ENCODE peak calls at places on chromosomes 11 and 22, in six cellular contexts. Z, I, D, A, U and M are unnamed samples.

GRCh38 chr11:107157809-107158187 is 139.5 kb upstream of the GUCY1A2 start:
- DNase-seq in I (no peak), U (no peak), D (no peak), Z (no peak), A (peak), M (no peak)

GRCh38 chr11:17277024-17277584 is 565 bp downstream of the NUCB2 start:
- DNase-seq in U (no peak), A (peak), D (no peak), I (no peak), Z (no peak), M (peak)

GRCh38 chr11:94740083-94740974 is 27.8 kb upstream of the AMOTL1 start:
- DNase-seq in U (no peak), I (peak), Z (peak), D (no peak), A (peak), M (no peak)

GRCh38 chr11:130243816-130244215 is 70.9 kb downstream of the ZBTB44 start:
- DNase-seq in D (no peak), A (peak), U (no peak), I (no peak), Z (no peak), M (no peak)

GRCh38 chr11:105447936-105448702 is 161.8 kb upstream of the GRIA4 start:
- DNase-seq in Z (no peak), U (no peak), I (no peak), D (no peak), A (no peak), M (no peak)

GRCh38 chr11:69217276-69218105 is 61.8 kb downstream of the SMIM38 start:
- DNase-seq in Z (no peak), I (peak), D (no peak), U (no peak), A (no peak), M (no peak)

GRCh38 chr11:70751142-70751734 is 352.9 kb downstream of the CTTN start:
- DNase-seq in D (no peak), Z (no peak), A (peak), I (no peak), U (no peak), M (no peak)

GRCh38 chr11:77372736-77373135 is 71.2 kb upstream of the GDPD4 start:
- DNase-seq in U (no peak), D (no peak), A (no peak), I (no peak), Z (no peak), M (no peak)

GRCh38 chr11:134784046-134784445 is 372.0 kb upstream of the B3GAT1 start:
- DNase-seq in A (no peak), U (no peak), Z (no peak), I (no peak), D (no peak), M (no peak)

GRCh38 chr11:65546217-65546958 is 11.8 kb downstream of the LTBP3 start:
- DNase-seq in Z (peak), U (peak), I (peak), D (no peak), A (peak), M (no peak)

GRCh38 chr11:126357969-126358762 is 2.7 kb downstream of the ST3GAL4 start:
- DNase-seq in I (no peak), U (no peak), A (no peak), D (no peak), Z (no peak), M (no peak)

GRCh38 chr11:122578168-122578825 is 77.2 kb upstream of the UBASH3B start:
- DNase-seq in A (no peak), I (no peak), Z (no peak), U (no peak), D (no peak), M (no peak)

GRCh38 chr22:50002791-50003190 is 9.8 kb downstream of the IL17REL start:
- DNase-seq in A (peak), Z (no peak), D (no peak), I (no peak), U (no peak), M (peak)

GRCh38 chr11:72658989-72659640 is 15.1 kb downstream of the PDE2A start:
- DNase-seq in I (no peak), Z (no peak), A (no peak), D (no peak), U (no peak), M (no peak)

GRCh38 chr11:82557274-82557673 is 176.4 kb downstream of the FAM181B start:
- DNase-seq in I (no peak), D (no peak), U (no peak), A (no peak), Z (no peak), M (no peak)

GRCh38 chr22:17969732-17970131 is 54.6 kb downstream of the MICAL3 start:
- DNase-seq in D (no peak), Z (no peak), A (peak), U (peak), I (no peak), M (peak)

GRCh38 chr11:102882389-102883024 is 7.7 kb upstream of the MMP12 start:
- DNase-seq in A (peak), I (no peak), U (peak), D (no peak), Z (no peak), M (peak)

GRCh38 chr11:130728185-130729160 is 187.8 kb downstream of the SNX19 start:
- DNase-seq in Z (no peak), U (no peak), A (no peak), I (no peak), D (no peak), M (no peak)

GRCh38 chr11:1913271-1914060 is 6.0 kb upstream of the TNNT3 start:
- DNase-seq in A (no peak), U (no peak), Z (no peak), I (no peak), D (no peak), M (no peak)

GRCh38 chr11:123742334-123742733 is 874 bp upstream of the ZNF202 start:
- DNase-seq in Z (peak), A (no peak), U (no peak), D (no peak), I (peak), M (no peak)

GRCh38 chr11:27649800-27650199 is 50.5 kb downstream of the BDNF start:
- DNase-seq in A (peak), D (no peak), Z (no peak), I (no peak), U (no peak), M (peak)

GRCh38 chr11:70483940-70484339 is 85.6 kb downstream of the CTTN start:
- DNase-seq in I (no peak), Z (no peak), U (no peak), A (no peak), D (no peak), M (no peak)

GRCh38 chr22:38761202-38762162 is 5.7 kb upstream of the SUN2 start:
- DNase-seq in U (no peak), A (no peak), D (no peak), Z (no peak), I (no peak), M (no peak)

GRCh38 chr22:39176067-39176621 is 23.7 kb upstream of the CBX7 start:
- DNase-seq in I (peak), U (peak), Z (peak), D (no peak), A (peak), M (peak)

GRCh38 chr11:80255021-80255420 is 814.2 kb upstream of the TENM4 start:
- DNase-seq in A (no peak), D (no peak), Z (no peak), U (no peak), I (no peak), M (no peak)

GRCh38 chr11:33040127-33040861 is 922 bp downstream of the TCP11L1 start:
- DNase-seq in D (no peak), I (no peak), U (no peak), Z (no peak), A (peak), M (peak)

GRCh38 chr22:28903719-28904118 is 20.3 kb downstream of the ZNRF3 start:
- DNase-seq in D (no peak), Z (no peak), U (no peak), A (no peak), I (no peak), M (no peak)
- H4K91ac ChIP-seq in D (no peak), Z (no peak), U (peak), A (no peak), I (no peak), M (no peak)

DNA sequence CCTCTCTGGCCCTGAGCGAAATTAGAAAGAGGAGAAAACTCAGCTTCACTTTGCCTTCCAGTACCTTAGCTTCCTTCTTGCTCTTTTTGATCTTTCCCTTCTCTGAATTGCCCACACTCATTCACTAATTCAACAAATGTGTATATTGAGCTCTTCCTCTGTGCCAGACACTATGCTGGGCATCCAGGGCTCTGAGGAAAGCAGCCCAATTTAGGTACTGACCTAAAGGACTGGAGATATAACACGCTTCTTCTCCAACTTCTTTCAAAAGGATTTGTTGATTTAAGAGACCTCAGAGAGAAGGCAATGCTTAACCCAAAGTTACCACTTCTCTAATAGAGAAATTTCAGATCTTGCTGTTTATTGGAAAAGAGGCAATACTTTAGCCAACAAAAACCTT is 103.6 kb downstream of the TMPRSS5 start:
- DNase-seq in Z (no peak), A (no peak), U (no peak), I (no peak), D (no peak), M (no peak)
- H4K91ac ChIP-seq in Z (no peak), A (no peak), U (no peak), I (no peak), D (no peak), M (no peak)

GRCh38 chr11:120881591-120881990 is 142.3 kb upstream of the TBCEL start:
- DNase-seq in U (no peak), D (no peak), I (no peak), A (no peak), Z (no peak), M (no peak)

GRCh38 chr11:120880791-120881190 is 143.1 kb upstream of the TBCEL start:
- DNase-seq in A (no peak), D (no peak), U (no peak), I (no peak), Z (no peak), M (no peak)

GRCh38 chr11:120875986-120876385 is 147.9 kb upstream of the TBCEL start:
- DNase-seq in I (no peak), A (no peak), D (no peak), U (no peak), Z (no peak), M (no peak)

GRCh38 chr11:120877746-120878365 is 146.0 kb upstream of the TBCEL start:
- DNase-seq in I (no peak), A (no peak), D (no peak), Z (no peak), U (peak), M (no peak)

GRCh38 chr11:120878781-120879180 is 145.1 kb upstream of the TBCEL start:
- DNase-seq in Z (no peak), A (no peak), U (peak), D (no peak), I (no peak), M (no peak)
- H4K91ac ChIP-seq in Z (no peak), A (no peak), U (no peak), D (no peak), I (no peak), M (no peak)

GRCh38 chr11:132062031-132062430 is 691.6 kb downstream of the NTM start:
- DNase-seq in D (no peak), I (no peak), Z (no peak), A (peak), U (no peak), M (peak)
- H4K91ac ChIP-seq in D (no peak), I (no peak), Z (no peak), A (peak), U (no peak), M (peak)

GRCh38 chr11:120032766-120033390 is 105.0 kb downstream of the TRIM29 start:
- DNase-seq in I (peak), U (no peak), A (no peak), Z (no peak), D (no peak), M (no peak)

GRCh38 chr11:120034881-120035620 is 102.9 kb downstream of the TRIM29 start:
- DNase-seq in U (no peak), D (no peak), I (no peak), A (no peak), Z (no peak), M (no peak)

GRCh38 chr11:120031612-120032600 is 106.0 kb downstream of the TRIM29 start:
- DNase-seq in A (no peak), Z (no peak), I (no peak), D (no peak), U (no peak), M (no peak)

GRCh38 chr11:120035756-120036155 is 102.2 kb downstream of the TRIM29 start:
- DNase-seq in D (no peak), U (no peak), Z (no peak), A (no peak), I (no peak), M (no peak)

GRCh38 chr11:120034176-120034575 is 103.7 kb downstream of the TRIM29 start:
- DNase-seq in I (no peak), A (no peak), U (no peak), D (no peak), Z (no peak), M (no peak)
- H4K91ac ChIP-seq in I (no peak), A (no peak), U (no peak), D (no peak), Z (no peak), M (no peak)

GRCh38 chr11:35318309-35318708 is 101.0 kb downstream of the SLC1A2 start:
- DNase-seq in I (no peak), D (no peak), U (no peak), A (no peak), Z (no peak), M (no peak)
- H4K91ac ChIP-seq in I (no peak), D (no peak), U (no peak), A (no peak), Z (no peak), M (no peak)

GRCh38 chr11:15938362-15938725 is 418.0 kb downstream of the SOX6 start:
- DNase-seq in A (no peak), I (no peak), U (no peak), Z (no peak), D (no peak), M (no peak)

GRCh38 chr11:15938983-15939382 is 417.4 kb downstream of the SOX6 start:
- DNase-seq in U (no peak), I (no peak), A (no peak), Z (no peak), D (no peak), M (no peak)

GRCh38 chr11:15941206-15941770 is 415.1 kb downstream of the SOX6 start:
- DNase-seq in I (peak), Z (peak), A (no peak), U (peak), D (peak), M (no peak)

GRCh38 chr11:15942126-15942525 is 414.2 kb downstream of the SOX6 start:
- DNase-seq in D (no peak), I (no peak), U (no peak), Z (no peak), A (no peak), M (no peak)

GRCh38 chr11:15940462-15941205 is 415.7 kb downstream of the SOX6 start:
- DNase-seq in D (no peak), I (no peak), Z (no peak), A (no peak), U (no peak), M (no peak)
- H4K91ac ChIP-seq in D (no peak), I (no peak), Z (no peak), A (no peak), U (no peak), M (no peak)

GRCh38 chr11:73838443-73839122 is 38.1 kb downstream of the COA4 start:
- DNase-seq in I (no peak), U (no peak), D (peak), Z (no peak), A (peak), M (peak)

GRCh38 chr11:73839123-73839457 is 37.6 kb downstream of the COA4 start:
- DNase-seq in I (no peak), A (no peak), Z (no peak), U (no peak), D (no peak), M (no peak)
- H4K91ac ChIP-seq in I (no peak), A (no peak), Z (no peak), U (no peak), D (no peak), M (no peak)

GRCh38 chr22:36344106-36344827 is 43.5 kb downstream of the MYH9 start:
- DNase-seq in I (no peak), D (no peak), U (no peak), Z (no peak), A (no peak), M (no peak)

GRCh38 chr22:36343070-36343719 is 44.6 kb downstream of the MYH9 start:
- DNase-seq in I (no peak), U (no peak), A (no peak), Z (no peak), D (no peak), M (no peak)

GRCh38 chr22:36341640-36342041 is 46.1 kb downstream of the MYH9 start:
- DNase-seq in D (no peak), A (no peak), Z (no peak), U (no peak), I (no peak), M (no peak)

GRCh38 chr22:36340621-36341020 is 47.1 kb downstream of the MYH9 start:
- DNase-seq in I (no peak), A (no peak), Z (no peak), D (no peak), U (no peak), M (no peak)

DNA sequence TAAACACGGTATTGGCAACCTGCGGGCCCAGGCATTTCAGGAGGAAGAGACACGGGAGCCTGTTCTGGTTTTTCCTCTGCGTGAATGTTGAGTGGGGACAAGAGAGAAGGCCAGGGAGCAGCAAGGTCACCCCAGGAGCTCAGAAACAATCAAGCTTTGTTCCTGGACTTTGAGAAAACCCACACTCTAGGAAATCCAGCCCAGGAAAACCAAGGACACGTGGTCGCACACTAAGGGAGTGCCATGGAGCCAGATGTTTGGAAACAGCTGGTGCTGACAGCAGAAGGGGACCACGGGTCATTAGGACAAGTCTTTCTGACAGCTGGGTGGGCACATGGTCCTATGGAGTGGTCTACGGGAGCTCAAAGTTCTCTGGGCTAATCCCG is 44.1 kb downstream of the MYH9 start:
- DNase-seq in D (no peak), U (no peak), A (no peak), I (no peak), Z (no peak), M (no peak)
- H4K91ac ChIP-seq in D (no peak), U (no peak), A (no peak), I (no peak), Z (no peak), M (no peak)

GRCh38 chr22:37356922-37357321 is 70.4 kb downstream of the ELFN2 start:
- DNase-seq in A (no peak), U (no peak), Z (no peak), D (no peak), I (no peak), M (no peak)
- H4K91ac ChIP-seq in A (no peak), U (no peak), Z (no peak), D (no peak), I (no peak), M (no peak)